ENCODE peak calls at places on chromosomes 4 and X, in seven cellular contexts. G, R, Y, N, L, S and Q are unnamed samples.

GRCh38 chrX:39165773-39166172 is 364.5 kb downstream of the MID1IP1 start:
- DNase-seq in G (no peak), R (no peak), Y (no peak), N (no peak), L (no peak), S (no peak), Q (no peak)

GRCh38 chrX:107102980-107103379 is 15.6 kb downstream of the RBM41 start:
- DNase-seq in G (no peak), R (peak), Y (no peak), N (no peak), L (peak), S (no peak), Q (peak)

GRCh38 chr4:113901994-113902787 is 77.3 kb downstream of the ARSJ start:
- DNase-seq in G (no peak), R (no peak), Y (no peak), N (no peak), L (peak), S (no peak), Q (peak)

GRCh38 chrX:109485470-109486340 is 3.8 kb upstream of the GUCY2F start:
- DNase-seq in G (peak), R (peak), Y (peak), N (peak), L (peak), S (no peak), Q (peak)

GRCh38 chr4:6910340-6910959 is 824 bp downstream of the TBC1D14 start:
- DNase-seq in G (no peak), R (no peak), Y (no peak), N (no peak), L (peak), S (no peak), Q (peak)

GRCh38 chr4:139300431-139301142 is 718 bp upstream of the NAA15 start:
- DNase-seq in G (peak), R (peak), Y (no peak), N (no peak), L (peak), S (no peak), Q (peak)

GRCh38 chr4:119597377-119597776 is 31.2 kb downstream of the PDE5A start:
- DNase-seq in G (peak), R (peak), Y (no peak), N (no peak), L (peak), S (no peak), Q (peak)

GRCh38 chr4:38948551-38948950 is 80.9 kb downstream of the FAM114A1 start:
- DNase-seq in G (peak), R (peak), Y (no peak), N (no peak), L (peak), S (no peak), Q (peak)

GRCh38 chr4:25030283-25031076 is at the start of gene LGI2:
- DNase-seq in G (no peak), R (no peak), Y (peak), N (peak), L (no peak), S (no peak), Q (peak)

GRCh38 chr4:7970031-7970946 is 30.6 kb upstream of the AFAP1 start:
- DNase-seq in G (peak), R (peak), Y (no peak), N (no peak), L (peak), S (no peak), Q (peak)

GRCh38 chr4:67714248-67714583 is 13.3 kb upstream of the UBA6 start:
- DNase-seq in G (peak), R (no peak), Y (no peak), N (no peak), L (peak), S (no peak), Q (no peak)

GRCh38 chrX:39645059-39645895 is 452.5 kb downstream of the BCOR start:
- DNase-seq in G (peak), R (peak), Y (no peak), N (no peak), L (peak), S (no peak), Q (no peak)

GRCh38 chr4:117001077-117001476 is 84.3 kb downstream of the TRAM1L1 start:
- DNase-seq in G (no peak), R (no peak), Y (no peak), N (peak), L (no peak), S (no peak), Q (no peak)

GRCh38 chrX:97021680-97022079 is 138.0 kb downstream of the RPA4 start:
- DNase-seq in G (peak), R (peak), Y (no peak), N (no peak), L (no peak), S (no peak), Q (no peak)

GRCh38 chr4:122836941-122837340 is 10.3 kb downstream of the FGF2 start:
- DNase-seq in G (no peak), R (peak), Y (no peak), N (no peak), L (no peak), S (no peak), Q (no peak)

GRCh38 chr4:139153411-139154133 is 23.4 kb downstream of the ELF2 start:
- DNase-seq in G (no peak), R (peak), Y (no peak), N (no peak), L (peak), S (no peak), Q (peak)

GRCh38 chr4:102104278-102104677 is 241.0 kb downstream of the SLC39A8 start:
- DNase-seq in G (peak), R (no peak), Y (no peak), N (no peak), L (no peak), S (no peak), Q (no peak)

GRCh38 chr4:105060628-105061027 is 86.0 kb upstream of the TET2 start:
- DNase-seq in G (no peak), R (peak), Y (no peak), N (no peak), L (peak), S (no peak), Q (peak)

GRCh38 chrX:150856785-150857184 is 41.7 kb downstream of the CD99L2 start:
- DNase-seq in G (no peak), R (no peak), Y (no peak), N (no peak), L (no peak), S (no peak), Q (no peak)

GRCh38 chr4:177091515-177091914 is 218.2 kb upstream of the NEIL3 start:
- DNase-seq in G (no peak), R (no peak), Y (no peak), N (no peak), L (no peak), S (no peak), Q (no peak)

GRCh38 chr4:125314676-125315570 is at the start of gene FAT4:
- DNase-seq in G (peak), R (peak), Y (peak), N (peak), L (peak), S (peak), Q (peak)

GRCh38 chr4:79650794-79651431 is 242.9 kb upstream of the GK2 start:
- DNase-seq in G (peak), R (peak), Y (no peak), N (no peak), L (peak), S (no peak), Q (peak)

DNA sequence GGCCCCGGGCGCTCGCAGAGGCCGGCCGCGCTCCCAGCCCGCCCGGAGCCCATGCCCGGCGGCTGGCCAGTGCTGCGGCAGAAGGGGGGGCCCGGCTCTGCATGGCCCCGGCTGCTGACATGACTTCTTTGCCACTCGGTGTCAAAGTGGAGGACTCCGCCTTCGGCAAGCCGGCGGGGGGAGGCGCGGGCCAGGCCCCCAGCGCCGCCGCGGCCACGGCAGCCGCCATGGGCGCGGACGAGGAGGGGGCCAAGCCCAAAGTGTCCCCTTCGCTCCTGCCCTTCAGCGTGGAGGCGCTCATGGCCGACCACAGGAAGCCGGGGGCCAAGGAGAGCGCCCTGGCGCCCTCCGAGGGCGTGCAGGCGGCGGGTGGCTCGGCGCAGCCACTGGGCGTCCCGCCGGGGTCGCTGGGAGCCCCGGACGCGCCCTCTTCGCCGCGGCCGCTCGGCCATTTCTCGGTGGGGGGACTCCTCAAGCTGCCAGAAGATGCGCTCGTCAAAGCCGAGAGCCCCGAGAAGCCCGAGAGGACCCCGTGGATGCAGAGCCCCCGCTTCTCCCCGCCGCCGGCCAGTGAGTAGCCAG is 425 bp downstream of the MSX1 start:
- DNase-seq in G (peak), R (no peak), Y (no peak), N (no peak), L (no peak), S (no peak), Q (no peak)
- H2AK5ac ChIP-seq in G (no peak), R (no peak), Y (no peak), N (peak), L (no peak), S (no peak), Q (peak)

DNA sequence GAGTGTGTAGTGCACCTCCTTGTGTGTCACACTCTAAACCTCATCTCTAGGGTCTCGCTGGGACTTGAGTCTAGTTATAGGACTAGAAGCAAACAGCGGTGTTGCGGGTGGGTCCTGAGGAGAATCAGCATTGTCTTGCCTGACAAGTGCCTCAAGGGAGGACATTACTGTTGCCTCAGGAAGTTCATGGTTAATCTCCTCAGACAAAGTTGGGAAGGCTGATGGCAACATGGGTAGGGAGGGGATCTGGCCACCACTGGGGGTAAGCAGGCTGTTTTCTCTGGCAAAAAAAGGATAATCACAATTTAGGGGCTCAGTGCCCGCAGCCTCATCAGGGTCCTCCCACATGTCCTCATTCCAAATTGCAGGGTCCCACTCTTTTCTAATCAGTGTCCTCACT is 12.4 kb downstream of the ASB12 start:
- DNase-seq in G (no peak), R (no peak), Y (no peak), N (no peak), L (no peak), S (no peak), Q (no peak)
- H2BK5ac ChIP-seq in G (no peak), R (no peak), Y (no peak), N (no peak), L (no peak), S (no peak), Q (no peak)

GRCh38 chr4:15362541-15362940 is 65.3 kb upstream of the C1QTNF7 start:
- DNase-seq in G (no peak), R (no peak), Y (no peak), N (no peak), L (no peak), S (no peak), Q (no peak)
- H2AK5ac ChIP-seq in G (no peak), R (no peak), Y (no peak), N (no peak), L (no peak), S (no peak), Q (no peak)

DNA sequence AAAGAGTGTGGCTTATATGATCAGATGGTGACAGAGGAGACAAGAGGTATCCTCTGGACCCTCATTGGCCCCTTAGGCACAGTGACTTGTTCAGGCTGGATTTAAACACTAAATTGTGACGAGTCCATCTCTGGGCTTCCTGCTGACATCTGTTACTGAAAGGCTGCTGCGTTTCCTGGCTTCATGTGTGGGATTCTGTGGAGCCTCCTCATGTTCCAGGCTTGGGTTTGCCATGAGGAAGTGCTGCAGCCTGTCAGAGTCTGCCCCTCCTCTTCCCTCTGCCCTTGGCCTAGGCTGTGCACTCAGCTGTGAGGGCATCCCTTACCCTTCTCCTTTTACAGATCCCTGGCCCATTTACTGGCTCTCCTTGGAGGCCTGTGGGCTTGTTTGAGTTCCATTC is 159.1 kb upstream of the TTC29 start:
- DNase-seq in G (no peak), R (no peak), Y (no peak), N (no peak), L (no peak), S (no peak), Q (no peak)
- H2BK5ac ChIP-seq in G (no peak), R (no peak), Y (no peak), N (no peak), L (no peak), S (no peak), Q (no peak)

GRCh38 chrX:17032351-17032750 is 85.9 kb downstream of the REPS2 start:
- DNase-seq in G (no peak), R (no peak), Y (no peak), N (no peak), L (no peak), S (no peak), Q (no peak)

GRCh38 chrX:17030580-17031285 is 84.3 kb downstream of the REPS2 start:
- DNase-seq in G (no peak), R (no peak), Y (no peak), N (no peak), L (no peak), S (no peak), Q (no peak)

GRCh38 chrX:17030092-17030491 is 83.6 kb downstream of the REPS2 start:
- DNase-seq in G (no peak), R (no peak), Y (no peak), N (no peak), L (no peak), S (no peak), Q (no peak)

GRCh38 chrX:17033225-17033624 is 86.8 kb downstream of the REPS2 start:
- DNase-seq in G (no peak), R (no peak), Y (no peak), N (no peak), L (no peak), S (no peak), Q (no peak)

GRCh38 chrX:17031827-17032226 is 85.4 kb downstream of the REPS2 start:
- DNase-seq in G (no peak), R (no peak), Y (no peak), N (no peak), L (no peak), S (no peak), Q (no peak)
- H2AK5ac ChIP-seq in G (no peak), R (no peak), Y (no peak), N (no peak), L (no peak), S (no peak), Q (no peak)